ENCODE peak calls at places on chromosomes 12 and 14, in eight cellular contexts. A is mucosa of descending colon, P is endodermal cell, Z is GM12864, Y is fibroblast of villous mesenchyme, W is activated B cell treated with CpG ODN at 0.5 μM for 24 hours, U is colonic mucosa, D is breast epithelium. T is an unnamed sample.

GRCh38 chr12:97960741-97961608 is 498.4 kb downstream of the RMST start:
- DNase-seq in A (no peak), P (peak), Z (peak), Y (peak), W (no peak), U (peak), D (no peak), T (peak)

GRCh38 chr12:98997-99396 is 32.4 kb downstream of the IQSEC3 start:
- DNase-seq in A (no peak), P (peak), Z (no peak), Y (no peak), W (no peak), U (no peak), D (no peak), T (no peak)

GRCh38 chr12:124927325-124928094 is 13.1 kb upstream of the UBC start:
- DNase-seq in A (peak), P (peak), Z (peak), Y (peak), W (peak), U (peak), D (peak), T (peak)

GRCh38 chr14:32625211-32625610 is 296.1 kb downstream of the AKAP6 start:
- DNase-seq in A (no peak), P (no peak), Z (no peak), Y (no peak), W (no peak), U (no peak), D (no peak), T (no peak)

GRCh38 chr14:56686416-56686815 is 106.8 kb downstream of the TMEM260 start:
- DNase-seq in A (no peak), P (peak), Z (no peak), Y (no peak), W (no peak), U (no peak), D (no peak), T (peak)

GRCh38 chr12:75713434-75713833 is 202.0 kb upstream of the KRR1 start:
- DNase-seq in A (no peak), P (no peak), Z (no peak), Y (no peak), W (no peak), U (no peak), D (no peak), T (no peak)

GRCh38 chr12:66011731-66012130 is 118.8 kb downstream of the LLPH start:
- DNase-seq in A (no peak), P (no peak), Z (no peak), Y (peak), W (no peak), U (no peak), D (no peak), T (no peak)

GRCh38 chr14:104926619-104927431 is 2.1 kb downstream of the PLD4 start:
- DNase-seq in A (peak), P (no peak), Z (peak), Y (no peak), W (peak), U (no peak), D (no peak), T (no peak)

GRCh38 chr12:3333583-3333982 is 157.4 kb upstream of the PRMT8 start:
- DNase-seq in A (no peak), P (peak), Z (no peak), Y (peak), W (no peak), U (no peak), D (no peak), T (no peak)
- TF ChIP-seq CTCF in A (no peak), P (peak), Z (no peak), Y (no peak), W (no peak), U (no peak), D (no peak), T (no peak)

DNA sequence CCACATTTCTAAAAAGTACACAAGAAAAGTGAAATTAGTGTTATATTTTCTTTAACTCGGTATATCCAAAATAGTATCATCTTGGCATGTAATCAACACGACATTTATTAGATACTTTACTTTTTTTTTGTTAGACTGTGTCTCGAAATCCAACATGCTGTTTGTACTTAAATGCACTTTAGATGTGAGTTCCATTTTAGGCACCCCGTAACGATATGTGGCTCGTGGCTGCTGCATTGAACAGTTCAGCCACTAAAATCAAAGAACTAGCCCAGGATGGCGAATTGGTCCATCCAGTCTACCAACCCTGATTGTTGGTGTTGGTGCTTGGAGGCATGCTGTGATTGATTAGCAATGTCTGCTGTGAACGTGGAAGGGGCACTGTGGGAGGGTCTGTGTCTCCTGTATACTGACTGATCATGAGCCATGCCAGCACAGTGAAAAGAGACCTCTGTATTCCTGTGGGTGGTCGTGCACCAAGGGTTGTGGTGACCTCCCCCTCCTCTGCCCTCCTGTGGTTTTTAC is 63.1 kb upstream of the DLK1 start:
- DNase-seq in A (no peak), P (no peak), Z (no peak), Y (no peak), W (no peak), U (no peak), D (no peak), T (no peak)
- TF ChIP-seq CTCF in A (no peak), P (no peak), Z (no peak), Y (no peak), W (no peak), U (no peak), D (no peak), T (peak)

DNA sequence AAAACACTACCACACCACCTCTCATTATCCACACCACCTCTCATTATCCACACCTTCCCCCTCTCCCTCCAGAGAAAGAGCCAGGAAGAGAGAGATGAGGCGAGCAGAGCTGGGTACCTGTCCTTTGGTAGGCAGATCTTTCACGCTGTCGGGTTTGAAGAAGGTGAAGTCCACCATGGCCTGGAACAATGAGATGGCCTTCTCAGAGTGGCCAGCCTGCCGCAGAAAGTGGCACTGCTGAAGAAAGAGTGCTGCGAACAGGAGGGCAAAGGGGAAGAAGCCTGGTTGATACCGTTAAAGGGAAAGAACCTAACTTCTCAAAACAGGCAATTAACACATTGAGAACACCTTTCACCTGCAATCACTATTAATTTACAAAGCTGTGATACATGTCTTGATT is 30.6 kb downstream of the NRDE2 start:
- DNase-seq in A (no peak), P (no peak), Z (no peak), Y (no peak), W (no peak), U (no peak), D (no peak), T (no peak)
- TF ChIP-seq CTCF in A (no peak), P (no peak), Z (no peak), Y (no peak), W (no peak), U (no peak), D (no peak), T (no peak)

GRCh38 chr14:59882957-59883356 is 12.4 kb upstream of the RTN1 start:
- DNase-seq in A (no peak), P (no peak), Z (no peak), Y (no peak), W (no peak), U (no peak), D (no peak), T (no peak)
- TF ChIP-seq CTCF in A (no peak), P (peak), Z (peak), Y (peak), W (no peak), U (peak), D (no peak), T (peak)

DNA sequence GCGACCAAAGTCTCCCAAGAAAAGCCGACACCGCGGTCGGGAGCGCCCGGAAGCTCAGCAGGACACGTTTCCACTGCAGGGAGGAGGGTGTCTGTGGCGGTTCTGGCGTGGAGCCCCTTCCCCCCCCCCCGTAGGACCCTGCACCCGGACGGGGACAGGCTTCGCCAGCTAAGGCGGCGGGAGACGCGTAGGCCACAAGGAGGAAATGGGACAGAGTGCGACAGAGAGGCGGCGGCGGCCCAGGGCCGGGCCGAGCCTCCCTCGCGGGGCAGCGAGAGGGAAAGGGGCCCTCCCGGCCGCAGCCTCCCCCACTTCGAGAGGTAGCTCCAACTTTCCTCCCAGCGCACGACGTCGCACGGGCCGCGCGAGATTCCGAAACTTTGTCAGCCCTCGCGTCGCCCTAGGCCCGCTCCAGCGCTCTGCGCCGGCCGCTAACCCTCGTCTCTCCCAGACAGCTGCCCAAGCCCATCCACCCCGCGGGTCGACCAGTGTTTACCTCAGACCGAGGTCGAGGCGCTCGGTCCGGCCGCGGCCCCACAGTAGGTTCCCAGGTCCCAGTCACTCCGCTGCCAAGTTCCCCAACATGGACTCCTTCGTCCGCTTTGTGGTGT is 412 bp downstream of the SCAF11 start:
- DNase-seq in A (peak), P (peak), Z (no peak), Y (no peak), W (peak), U (peak), D (peak), T (no peak)
- TF ChIP-seq CTCF in A (no peak), P (no peak), Z (no peak), Y (no peak), W (no peak), U (no peak), D (no peak), T (no peak)

DNA sequence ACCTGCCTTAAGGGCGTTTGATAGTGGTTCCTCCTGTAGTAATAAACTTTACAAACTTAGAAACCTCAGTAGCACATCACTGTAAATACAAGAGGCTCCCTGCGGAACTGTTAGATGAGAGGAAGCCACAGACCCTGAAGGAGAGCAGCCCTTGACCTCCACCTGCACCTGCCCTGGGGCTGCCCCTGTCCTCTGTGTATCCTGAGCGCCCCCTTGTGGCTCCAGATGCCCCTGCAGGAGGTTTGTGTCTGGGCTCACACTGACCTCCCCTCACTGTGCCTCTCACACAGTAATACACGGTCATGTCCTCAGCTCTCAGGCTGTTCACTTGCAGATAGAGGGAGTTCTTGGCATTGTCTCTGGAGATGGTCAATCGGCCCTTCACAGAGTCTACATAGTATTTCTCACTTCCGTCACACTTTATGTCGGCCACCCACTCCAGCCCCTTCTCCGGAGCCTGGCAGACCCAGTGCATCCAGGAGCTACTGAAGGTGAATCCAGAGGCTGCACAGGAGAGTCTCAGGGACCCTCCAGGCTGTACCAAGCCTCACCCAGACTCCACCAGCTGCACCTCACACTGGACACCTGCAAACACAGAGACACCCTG is 1059.8 kb downstream of the TMEM121 start:
- DNase-seq in A (peak), P (peak), Z (no peak), Y (no peak), W (peak), U (peak), D (no peak), T (no peak)
- TF ChIP-seq CTCF in A (peak), P (peak), Z (peak), Y (no peak), W (no peak), U (peak), D (no peak), T (no peak)

GRCh38 chr12:96070670-96071279 is 35.4 kb upstream of the LTA4H start:
- DNase-seq in A (no peak), P (peak), Z (no peak), Y (peak), W (no peak), U (no peak), D (peak), T (peak)
- TF ChIP-seq CTCF in A (no peak), P (peak), Z (peak), Y (peak), W (no peak), U (no peak), D (no peak), T (no peak)

DNA sequence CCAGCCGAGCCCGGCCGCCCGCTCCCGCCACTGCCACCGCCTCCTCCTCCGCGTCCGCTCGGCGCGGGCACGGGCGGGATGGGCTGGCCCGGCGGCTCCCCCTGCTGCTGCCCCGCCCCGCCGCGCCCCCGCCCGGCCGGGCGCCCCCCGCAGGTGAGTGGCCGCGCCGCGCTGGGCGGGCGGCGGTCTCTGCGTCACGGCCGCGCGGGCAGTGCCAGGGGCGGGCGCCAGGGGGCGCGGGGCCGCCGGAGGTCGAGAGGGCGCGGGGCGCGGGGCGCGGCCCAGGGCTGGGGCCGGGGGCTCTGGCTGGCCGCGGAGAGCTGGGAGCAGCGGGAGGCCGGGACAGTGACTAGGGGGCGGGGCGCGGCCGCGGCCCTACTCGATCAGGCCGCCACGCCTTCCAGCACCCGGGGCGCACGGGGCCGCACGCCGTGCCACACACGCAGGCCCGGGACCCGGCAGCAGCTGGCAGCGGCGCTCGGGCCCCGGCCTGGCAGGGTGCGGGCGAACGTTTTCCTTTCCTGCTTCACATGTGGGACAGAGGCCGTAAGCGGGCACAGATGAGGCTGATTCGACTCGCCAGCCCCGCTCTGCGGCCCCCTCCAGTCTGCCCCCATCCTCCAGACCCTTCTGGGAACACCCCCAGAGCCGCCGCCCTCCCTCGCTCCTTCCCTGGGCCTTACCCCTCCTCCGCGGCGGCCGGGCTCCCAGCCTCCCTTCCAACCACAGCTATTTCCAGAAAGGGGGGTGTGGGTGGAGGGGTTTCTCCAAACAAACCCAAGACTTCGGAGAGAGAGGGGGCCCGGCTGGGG is 2.4 kb upstream of the TNS2 start:
- DNase-seq in A (peak), P (peak), Z (no peak), Y (peak), W (peak), U (peak), D (peak), T (peak)
- TF ChIP-seq CTCF in A (peak), P (peak), Z (peak), Y (no peak), W (no peak), U (no peak), D (peak), T (no peak)

DNA sequence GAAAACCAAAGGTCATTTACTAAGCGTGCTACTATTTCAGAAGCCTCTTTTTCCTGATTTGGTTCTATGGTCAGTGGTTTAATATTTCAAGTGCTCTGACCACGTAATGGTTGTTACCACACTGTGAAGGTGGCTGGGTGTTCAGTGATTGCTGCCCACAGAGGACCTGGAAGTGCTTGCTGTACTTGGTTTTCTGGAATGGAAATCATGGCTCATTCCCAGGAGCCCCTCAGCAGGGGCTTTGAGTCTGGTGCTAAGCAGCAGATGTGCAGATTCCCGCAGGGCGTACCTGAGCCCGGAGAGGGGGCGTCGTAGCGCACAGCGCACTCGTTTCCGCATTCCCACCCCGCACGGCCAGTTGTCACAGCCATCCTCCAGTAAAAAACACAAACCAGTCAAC is 50.5 kb downstream of the TRAF3 start:
- DNase-seq in A (no peak), P (no peak), Z (no peak), Y (no peak), W (no peak), U (no peak), D (no peak), T (no peak)
- TF ChIP-seq CTCF in A (no peak), P (no peak), Z (no peak), Y (no peak), W (no peak), U (no peak), D (no peak), T (no peak)

GRCh38 chr14:78851189-78851588 is 681.0 kb downstream of the NRXN3 start:
- DNase-seq in A (no peak), P (no peak), Z (no peak), Y (no peak), W (no peak), U (no peak), D (no peak), T (no peak)
- TF ChIP-seq CTCF in A (no peak), P (no peak), Z (no peak), Y (no peak), W (no peak), U (no peak), D (no peak), T (no peak)

T was measured in glutamatergic neuron.